ENCODE peak calls at places on chromosomes 2 and 18, in four cellular contexts. J, Q, D and E are unnamed samples.

GRCh38 chr2:196314780-196315179 is 143.4 kb upstream of the STK17B start:
- DNase-seq in J (no peak), Q (no peak), D (peak; percentile 70), E (no peak)

GRCh38 chr2:43576983-43577892 is 18.6 kb downstream of the THADA start:
- DNase-seq in J (peak; percentile 27), Q (no peak), D (peak; percentile 51), E (peak; percentile 84)

GRCh38 chr2:183021613-183022012 is 16.6 kb downstream of the NCKAP1 start:
- DNase-seq in J (no peak), Q (no peak), D (no peak), E (no peak)

GRCh38 chr2:39403311-39403710 is 33.8 kb downstream of the MAP4K3 start:
- DNase-seq in J (no peak), Q (no peak), D (no peak), E (peak; percentile 27)

GRCh38 chr2:67616749-67617148 is 219.6 kb downstream of the ETAA1 start:
- DNase-seq in J (no peak), Q (no peak), D (no peak), E (peak; percentile 94)

GRCh38 chr2:86274265-86274917 is 63.0 kb downstream of the REEP1 start:
- DNase-seq in J (peak; percentile 47), Q (no peak), D (peak; percentile 44), E (peak; percentile 77)

GRCh38 chr2:217916504-217917254 is 86.1 kb downstream of the TNS1 start:
- DNase-seq in J (no peak), Q (no peak), D (no peak), E (no peak)

GRCh38 chr2:233329489-233330135 is 22.0 kb downstream of the SAG start:
- DNase-seq in J (no peak), Q (no peak), D (no peak), E (no peak)

GRCh38 chr2:41283079-41283765 is 764.6 kb upstream of the PKDCC start:
- DNase-seq in J (no peak), Q (no peak), D (peak; percentile 12), E (no peak)

GRCh38 chr18:11514267-11514666 is 95.1 kb upstream of the SLC35G4 start:
- DNase-seq in J (no peak), Q (no peak), D (no peak), E (no peak)

GRCh38 chr2:54469484-54470053 is 13.4 kb downstream of the SPTBN1 start:
- DNase-seq in J (no peak), Q (no peak), D (no peak), E (no peak)

GRCh38 chr18:9756566-9757470 is 48.7 kb downstream of the RAB31 start:
- DNase-seq in J (no peak), Q (no peak), D (no peak), E (no peak)

GRCh38 chr2:68565858-68566257 is 77.5 kb upstream of the PROKR1 start:
- DNase-seq in J (peak; percentile 79), Q (no peak), D (peak; percentile 87), E (no peak)

GRCh38 chr2:172806426-172807008 is 70.9 kb downstream of the RAPGEF4 start:
- DNase-seq in J (no peak), Q (no peak), D (peak; percentile 70), E (peak; percentile 76)

GRCh38 chr2:215032153-215032552 is 106.3 kb downstream of the ABCA12 start:
- DNase-seq in J (no peak), Q (no peak), D (no peak), E (no peak)

GRCh38 chr2:239295377-239296019 is 105.3 kb downstream of the HDAC4 start:
- DNase-seq in J (no peak), Q (no peak), D (no peak), E (no peak)

GRCh38 chr2:218964041-218964771 is 4.7 kb downstream of the CDK5R2 start:
- DNase-seq in J (peak; percentile 89), Q (no peak), D (peak; percentile 88), E (peak; percentile 88)

GRCh38 chr2:192983173-192983572 is 788.4 kb upstream of the TMEFF2 start:
- DNase-seq in J (no peak), Q (no peak), D (no peak), E (no peak)

GRCh38 chr18:23283933-23284430 is 148.7 kb downstream of the CABLES1 start:
- DNase-seq in J (peak; percentile 93), Q (no peak), D (peak; percentile 92), E (peak; percentile 79)

GRCh38 chr2:130337735-130338325 is 4.9 kb upstream of the IMP4 start:
- DNase-seq in J (peak; percentile 38), Q (peak; percentile 12), D (no peak), E (peak; percentile 72)

GRCh38 chr18:11074879-11075278 is 74.5 kb downstream of the PIEZO2 start:
- DNase-seq in J (no peak), Q (no peak), D (no peak), E (no peak)

GRCh38 chr2:241185961-241186360 is 2.5 kb upstream of the ANO7 start:
- DNase-seq in J (no peak), Q (no peak), D (no peak), E (no peak)

GRCh38 chr2:70958759-70959158 is 19.7 kb upstream of the ANKRD53 start:
- DNase-seq in J (no peak), Q (peak; percentile 4), D (no peak), E (no peak)

GRCh38 chr2:65529419-65529818 is 97.0 kb upstream of the SPRED2 start:
- DNase-seq in J (no peak), Q (no peak), D (no peak), E (no peak)

GRCh38 chr18:47929681-47930085 is 776 bp downstream of the SMAD2 start:
- DNase-seq in J (peak; percentile 68), Q (no peak), D (peak; percentile 23), E (peak; percentile 61)

GRCh38 chr2:36676364-36676763 is 20.1 kb upstream of the VIT start:
- DNase-seq in J (no peak), Q (no peak), D (no peak), E (no peak)

GRCh38 chr18:12711446-12711845 is 8.6 kb downstream of the PSMG2 start:
- DNase-seq in J (no peak), Q (no peak), D (no peak), E (no peak)

GRCh38 chr2:47437287-47437686 is 34.3 kb downstream of the MSH2 start:
- DNase-seq in J (no peak), Q (no peak), D (peak; percentile 42), E (peak; percentile 35)

GRCh38 chr2:97936199-97936598 is 59.5 kb downstream of the TMEM131 start:
- DNase-seq in J (no peak), Q (peak; percentile 32), D (peak; percentile 78), E (no peak)

GRCh38 chr2:15780912-15781574 is 159.3 kb upstream of the MYCN start:
- DNase-seq in J (no peak), Q (no peak), D (no peak), E (no peak)

GRCh38 chr2:200492656-200493055 is 17.2 kb downstream of the KCTD18 start:
- DNase-seq in J (no peak), Q (no peak), D (no peak), E (peak; percentile 24)

GRCh38 chr2:203569677-203570316 is 34.7 kb upstream of the RAPH1 start:
- DNase-seq in J (no peak), Q (no peak), D (no peak), E (no peak)

DNA sequence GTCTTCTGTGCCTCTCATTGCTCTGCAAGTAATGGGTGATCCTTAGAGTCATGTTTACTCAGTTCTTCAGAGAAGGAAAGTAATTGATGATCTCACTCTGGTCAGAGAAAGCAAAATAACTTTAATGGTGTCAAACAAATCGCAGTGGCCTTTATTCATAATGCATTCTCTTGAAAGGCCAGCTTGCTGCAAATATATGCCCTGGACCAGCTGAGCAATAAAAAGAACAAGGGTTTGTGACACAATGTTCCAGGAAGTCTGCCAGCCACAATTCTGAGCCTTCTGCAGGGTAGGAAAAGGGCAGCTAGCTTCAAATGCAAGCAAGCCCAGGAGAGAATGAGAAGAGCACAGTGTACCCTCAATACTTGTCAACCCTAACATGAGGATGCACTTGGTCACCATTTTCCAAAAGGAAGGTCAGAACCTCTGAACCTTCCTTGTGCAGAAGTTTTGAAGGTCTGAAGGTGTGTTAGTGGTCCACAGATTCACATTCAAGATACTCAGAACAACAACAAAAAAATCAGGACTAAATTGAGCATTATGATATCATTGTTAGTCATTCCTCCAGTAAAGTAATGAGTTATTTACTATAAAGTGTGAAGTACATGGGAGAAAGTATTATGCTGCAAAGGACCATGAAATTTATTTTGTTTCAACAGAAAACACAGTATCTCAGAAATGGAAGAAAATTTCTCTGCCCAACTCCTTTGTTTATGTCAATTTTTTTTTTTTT is 355.6 kb downstream of the PAX3 start:
- DNase-seq in J (no peak), Q (no peak), D (peak; percentile 66), E (peak; percentile 39)
- H3K9ac ChIP-seq in J (no peak overlapping the region), Q (no peak overlapping the region), D (no peak overlapping the region), E (no peak overlapping the region)

GRCh38 chr18:54775686-54776085 is 52.6 kb upstream of the RAB27B start:
- DNase-seq in J (peak; percentile 77), Q (no peak), D (peak; percentile 77), E (peak; percentile 61)
- TF ChIP-seq CTCF in J (peak; percentile 68), Q (no peak), D (peak; percentile 70), E (peak; percentile 19)

GRCh38 chr18:65752625-65753325 is 2.0 kb downstream of the CDH7 start:
- DNase-seq in J (no peak), Q (no peak), D (no peak), E (no peak)

GRCh38 chr18:65753520-65753919 is 2.7 kb downstream of the CDH7 start:
- DNase-seq in J (no peak), Q (peak; percentile 23), D (peak; percentile 76), E (peak; percentile 5)

GRCh38 chr18:65751145-65752085 is 603 bp downstream of the CDH7 start:
- DNase-seq in J (no peak), Q (no peak), D (no peak), E (no peak)

GRCh38 chr18:65755616-65756015 is 4.8 kb downstream of the CDH7 start:
- DNase-seq in J (no peak), Q (no peak), D (no peak), E (no peak)

DNA sequence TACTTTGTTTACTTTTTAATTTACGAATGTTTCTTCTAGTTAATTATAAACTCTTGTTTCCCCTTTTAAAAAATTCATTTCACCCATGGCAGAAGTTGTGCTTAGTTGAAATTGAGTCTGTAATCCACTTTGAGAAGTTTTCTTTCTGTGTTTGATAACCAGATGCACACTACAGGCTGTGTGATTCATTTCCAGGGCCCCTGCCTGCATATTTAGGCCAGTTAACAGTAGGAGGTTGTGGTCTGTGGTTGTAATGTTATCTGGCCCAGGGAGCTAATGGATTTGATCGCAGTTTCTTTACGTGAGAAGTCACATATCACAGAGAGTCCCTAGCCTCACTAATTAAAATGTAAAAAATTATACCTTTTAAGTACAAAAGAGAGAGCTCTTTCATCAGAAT is 3.3 kb downstream of the CDH7 start:
- DNase-seq in J (no peak), Q (no peak), D (peak; percentile 58), E (no peak)
- H3K4me3 ChIP-seq in J (no peak overlapping the region), Q (no peak overlapping the region), D (peak overlapping the region; percentile 89), E (no peak overlapping the region)

DNA sequence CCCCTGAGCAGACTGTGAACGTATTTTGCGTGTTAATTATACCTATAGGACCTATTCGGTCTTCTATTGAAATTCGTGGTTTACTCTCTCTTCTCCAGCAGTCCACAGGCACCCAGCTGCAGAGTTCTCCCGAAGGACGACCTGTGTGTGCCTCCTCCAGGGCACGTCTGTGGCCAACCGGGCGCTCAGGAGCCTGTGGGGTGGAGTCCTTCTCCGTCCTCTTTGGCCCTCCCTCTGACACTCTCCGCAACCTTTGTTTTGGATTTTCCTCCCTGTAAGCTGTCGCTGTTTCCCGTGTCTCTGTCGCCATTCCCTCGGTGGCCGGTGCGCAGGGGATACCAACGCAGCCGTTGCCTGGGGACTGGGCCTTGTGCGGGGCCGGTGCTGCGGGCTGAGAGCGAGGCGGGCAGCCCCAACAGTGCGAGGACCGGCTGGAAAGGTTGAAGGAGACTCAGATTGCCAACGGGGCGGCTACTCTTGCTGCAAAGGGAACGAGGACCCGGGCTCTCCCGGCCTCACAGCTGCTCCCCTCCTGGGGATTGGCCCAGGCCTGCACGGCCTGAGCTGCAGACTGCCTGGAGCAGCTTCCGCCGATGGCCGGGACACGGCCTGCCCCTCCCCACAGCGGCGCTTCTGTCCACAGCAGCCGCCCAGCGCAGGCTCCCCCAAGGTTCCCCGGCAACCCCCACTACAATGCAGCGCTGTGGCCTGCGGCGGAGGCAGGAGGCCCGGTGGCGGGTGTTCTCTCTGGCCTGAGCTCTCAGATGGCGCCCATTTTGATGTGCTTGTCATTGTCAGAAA is 221.0 kb downstream of the MTX2 start:
- DNase-seq in J (no peak), Q (no peak), D (no peak), E (peak; percentile 2)
- H3K9ac ChIP-seq in J (no peak overlapping the region), Q (no peak overlapping the region), D (no peak overlapping the region), E (no peak overlapping the region)